ENCODE peak calls at places on chromosomes 13 and 19, in ten cellular contexts. G is activated CD8-positive, alpha-beta memory T cell treated with anti-CD3 and anti-CD28 coated beads, Interleukin-2, amount 10 ng/mL, durations not matched to agents 7 days and 5 days; K is activated CD4-positive, CD25-positive, alpha-beta regulatory T cell treated with anti-CD3 and anti-CD28 coated beads, Interleukin-2, amount 50 U/mL, for 24 hours; D is activated CD8-positive, alpha-beta T cell treated with anti-CD3 and anti-CD28 coated beads, Interleukin-2, amount 10 ng/mL, durations not matched to agents 7 days and 5 days; R is aorta; F is T-cell; L is psoas muscle; X is left cardiac atrium; I is effector memory CD8-positive, alpha-beta T cell; J is upper lobe of left lung. P is an unnamed sample.

GRCh38 chr13:111423168-111423785 is 102.8 kb downstream of the TEX29 start:
- ATAC-seq in G (no peak), K (no peak), D (no peak), R (no peak), F (no peak), L (no peak), X (no peak), I (no peak), J (no peak), P (no peak)

GRCh38 chr13:80177327-80177726 is 163.6 kb downstream of the SPRY2 start:
- ATAC-seq in G (no peak), K (no peak), D (no peak), R (no peak), F (no peak), L (no peak), X (no peak), I (no peak), J (no peak), P (no peak)

GRCh38 chr13:51339952-51340732 is 651 bp downstream of the SERPINE3 start:
- ATAC-seq in G (no peak), K (no peak), D (no peak), R (no peak), F (no peak), L (no peak), X (no peak), I (no peak), J (no peak), P (no peak)

GRCh38 chr19:12603714-12604113 is 6.9 kb downstream of the ZNF490 start:
- ATAC-seq in G (peak), K (peak), D (peak), R (no peak), F (peak), L (no peak), X (no peak), I (peak), J (no peak), P (no peak)

GRCh38 chr13:45823583-45823982 is 28.0 kb downstream of the SIAH3 start:
- ATAC-seq in G (no peak), K (no peak), D (no peak), R (no peak), F (no peak), L (no peak), X (peak), I (no peak), J (no peak), P (no peak)

GRCh38 chr13:110045919-110046318 is 259.5 kb upstream of the IRS2 start:
- ATAC-seq in G (no peak), K (no peak), D (no peak), R (no peak), F (no peak), L (no peak), X (no peak), I (no peak), J (no peak), P (no peak)

GRCh38 chr19:19081642-19082151 is 17.9 kb downstream of the SLC25A42 start:
- ATAC-seq in G (no peak), K (no peak), D (no peak), R (no peak), F (no peak), L (peak), X (peak), I (no peak), J (no peak), P (no peak)

GRCh38 chr19:1364070-1364719 is 19.5 kb upstream of the NDUFS7 start:
- ATAC-seq in G (peak), K (peak), D (peak), R (no peak), F (peak), L (no peak), X (no peak), I (peak), J (no peak), P (no peak)

GRCh38 chr13:36310417-36311108 is 12.9 kb upstream of the CCDC169 start:
- ATAC-seq in G (no peak), K (no peak), D (no peak), R (no peak), F (no peak), L (peak), X (no peak), I (no peak), J (no peak), P (no peak)

GRCh38 chr13:21033224-21033855 is 28.0 kb downstream of the LATS2 start:
- ATAC-seq in G (no peak), K (no peak), D (no peak), R (peak), F (no peak), L (peak), X (peak), I (no peak), J (peak), P (peak)

GRCh38 chr19:55494172-55494761 is 6.0 kb downstream of the SSC5D start:
- ATAC-seq in G (peak), K (peak), D (peak), R (peak), F (peak), L (peak), X (peak), I (peak), J (peak), P (peak)

GRCh38 chr13:60155978-60156377 is 7.8 kb downstream of the DIAPH3 start:
- ATAC-seq in G (no peak), K (no peak), D (no peak), R (no peak), F (no peak), L (no peak), X (no peak), I (peak), J (no peak), P (no peak)

GRCh38 chr13:75357576-75358295 is 124.2 kb downstream of the TBC1D4 start:
- ATAC-seq in G (peak), K (peak), D (peak), R (peak), F (peak), L (peak), X (peak), I (peak), J (peak), P (peak)

GRCh38 chr13:74768521-74769090 is 634.4 kb upstream of the KLF12 start:
- ATAC-seq in G (no peak), K (no peak), D (no peak), R (no peak), F (no peak), L (no peak), X (no peak), I (no peak), J (no peak), P (no peak)

GRCh38 chr19:8113017-8113416 is 36.4 kb downstream of the FBN3 start:
- ATAC-seq in G (no peak), K (no peak), D (no peak), R (no peak), F (no peak), L (no peak), X (no peak), I (no peak), J (peak), P (no peak)

GRCh38 chr13:73717632-73718031 is 416.6 kb downstream of the KLF12 start:
- ATAC-seq in G (peak), K (peak), D (no peak), R (no peak), F (no peak), L (peak), X (no peak), I (no peak), J (no peak), P (no peak)

GRCh38 chr13:40406405-40407138 is 259.9 kb downstream of the FOXO1 start:
- ATAC-seq in G (no peak), K (no peak), D (no peak), R (no peak), F (no peak), L (peak), X (no peak), I (no peak), J (peak), P (peak)

GRCh38 chr13:100473087-100473486 is 115.5 kb downstream of the GGACT start:
- ATAC-seq in G (no peak), K (no peak), D (no peak), R (no peak), F (no peak), L (no peak), X (no peak), I (no peak), J (no peak), P (no peak)

GRCh38 chr13:50509771-50510441 is 333.6 kb downstream of the DLEU7 start:
- ATAC-seq in G (no peak), K (no peak), D (no peak), R (no peak), F (no peak), L (no peak), X (no peak), I (no peak), J (no peak), P (no peak)

GRCh38 chr13:26340812-26341211 is 86.9 kb downstream of the CDK8 start:
- ATAC-seq in G (no peak), K (no peak), D (no peak), R (no peak), F (no peak), L (no peak), X (no peak), I (no peak), J (no peak), P (no peak)